ENCODE peak calls at places on chromosome 13, in nine cellular contexts. P is SJSA1, M is cardiac muscle cell, J is tibial nerve, Y is aorta, S is cardiac fibroblast, L is left ventricle myocardium inferior, Q is HL-60, W is PC-3. F is an unnamed sample.

GRCh38 chr13:50845211-50845610 is 1.7 kb upstream of the DLEU7 start:
- DNase-seq in J (no peak), P (no peak), Q (no peak), W (no peak), L (no peak), Y (no peak), S (peak; percentile 39), M (no peak), F (no peak)

GRCh38 chr13:39959497-39959896 is 304.0 kb downstream of the COG6 start:
- DNase-seq in L (no peak), M (no peak), P (no peak), Y (no peak), W (no peak), J (no peak), S (peak; percentile 43), Q (no peak), F (no peak)

GRCh38 chr13:77909827-77910226 is 8.8 kb downstream of the EDNRB start:
- DNase-seq in J (no peak), P (no peak), Q (no peak), L (no peak), M (peak; percentile 83), S (no peak), W (no peak), Y (no peak), F (no peak)

GRCh38 chr13:84609716-84610115 is 727.4 kb upstream of the SLITRK1 start:
- DNase-seq in L (no peak), M (no peak), J (no peak), P (no peak), S (no peak), Q (no peak), Y (no peak), W (peak; percentile 39), F (peak; percentile 23)

GRCh38 chr13:79973533-79973963 is 367.4 kb downstream of the SPRY2 start:
- DNase-seq in Q (no peak), W (no peak), P (peak; percentile 47), M (no peak), Y (no peak), J (no peak), S (no peak), L (peak; percentile 45), F (no peak)

GRCh38 chr13:77563110-77563509 is 27.6 kb downstream of the SCEL start:
- DNase-seq in M (peak; percentile 66), J (no peak), Q (no peak), W (peak; percentile 54), P (no peak), S (peak; percentile 25), Y (no peak), L (no peak), F (peak; percentile 58)

GRCh38 chr13:27419333-27419732 is 5.1 kb upstream of the GTF3A start:
- DNase-seq in J (no peak), Y (no peak), L (no peak), S (no peak), W (peak; percentile 45), M (no peak), Q (no peak), P (no peak), F (no peak)

GRCh38 chr13:67518785-67519184 is 288.6 kb upstream of the PCDH9 start:
- DNase-seq in L (no peak), W (no peak), J (no peak), S (no peak), M (no peak), Y (no peak), P (no peak), Q (no peak), F (no peak)

GRCh38 chr13:32895296-32895695 is 120.9 kb upstream of the KL start:
- DNase-seq in S (no peak), W (no peak), Q (peak; percentile 63), P (no peak), Y (no peak), L (no peak), M (no peak), J (no peak), F (no peak)

GRCh38 chr13:25227690-25228089 is 55.6 kb upstream of the AMER2 start:
- DNase-seq in P (no peak), M (no peak), Y (no peak), S (no peak), J (no peak), W (no peak), Q (no peak), L (no peak), F (no peak)

GRCh38 chr13:20415694-20416107 is 110.0 kb downstream of the CRYL1 start:
- DNase-seq in Q (no peak), W (no peak), M (no peak), Y (no peak), L (no peak), P (no peak), S (no peak), J (no peak), F (no peak)

GRCh38 chr13:30021611-30022010 is 171.2 kb upstream of the UBL3 start:
- DNase-seq in Y (no peak), S (no peak), W (no peak), J (no peak), P (no peak), M (no peak), Q (no peak), L (no peak), F (no peak)

GRCh38 chr13:49877629-49878218 is 58.4 kb downstream of the SPRYD7 start:
- DNase-seq in Q (no peak), J (no peak), S (no peak), P (peak; percentile 14), M (peak; percentile 19), L (no peak), Y (no peak), W (peak; percentile 22), F (no peak)

GRCh38 chr13:43089912-43090498 is 66.6 kb downstream of the DNAJC15 start:
- DNase-seq in P (no peak), J (no peak), Q (no peak), M (no peak), Y (no peak), S (no peak), L (no peak), W (no peak), F (no peak)

GRCh38 chr13:74132152-74132767 is 1.9 kb downstream of the KLF12 start:
- DNase-seq in M (no peak), P (peak; percentile 27), L (no peak), J (no peak), Q (no peak), W (peak; percentile 48), Y (no peak), S (peak; percentile 49), F (peak; percentile 46)

GRCh38 chr13:111637365-111637764 is 316.9 kb downstream of the TEX29 start:
- DNase-seq in W (no peak), J (no peak), Y (no peak), S (no peak), Q (no peak), M (no peak), L (no peak), P (no peak), F (no peak)

GRCh38 chr13:111634410-111634809 is 314.0 kb downstream of the TEX29 start:
- DNase-seq in J (no peak), S (no peak), L (no peak), Y (no peak), M (no peak), W (no peak), Q (no peak), P (no peak), F (no peak)

GRCh38 chr13:111636271-111636670 is 315.8 kb downstream of the TEX29 start:
- DNase-seq in Q (no peak), P (no peak), L (no peak), J (no peak), W (no peak), Y (no peak), S (no peak), M (no peak), F (no peak)

GRCh38 chr13:111638233-111638632 is 317.8 kb downstream of the TEX29 start:
- DNase-seq in M (no peak), L (no peak), Q (no peak), Y (no peak), P (no peak), S (no peak), J (no peak), W (no peak), F (no peak)

GRCh38 chr13:111636804-111637203 is 316.4 kb downstream of the TEX29 start:
- DNase-seq in S (no peak), P (no peak), Q (no peak), Y (no peak), L (no peak), J (no peak), M (no peak), W (no peak), F (no peak)
- H3K4me3 ChIP-seq in S (no peak overlapping the region), P (no peak overlapping the region), Q (no peak overlapping the region), Y (no peak overlapping the region), L (no peak overlapping the region), J (no peak overlapping the region), M (no peak overlapping the region), W (no peak overlapping the region), F (no peak overlapping the region)

GRCh38 chr13:68976287-68976686 is 1131.3 kb upstream of the ATXN8OS start:
- DNase-seq in S (no peak), J (no peak), L (no peak), W (no peak), P (no peak), Q (no peak), Y (no peak), M (no peak), F (no peak)

GRCh38 chr13:68970532-68970931 is 1137.1 kb upstream of the ATXN8OS start:
- DNase-seq in Q (no peak), J (no peak), S (no peak), P (no peak), M (no peak), Y (no peak), W (no peak), L (no peak), F (no peak)
- H3K4me3 ChIP-seq in Q (no peak overlapping the region), J (no peak overlapping the region), S (no peak overlapping the region), P (no peak overlapping the region), M (no peak overlapping the region), Y (no peak overlapping the region), W (no peak overlapping the region), L (no peak overlapping the region), F (no peak overlapping the region)

DNA sequence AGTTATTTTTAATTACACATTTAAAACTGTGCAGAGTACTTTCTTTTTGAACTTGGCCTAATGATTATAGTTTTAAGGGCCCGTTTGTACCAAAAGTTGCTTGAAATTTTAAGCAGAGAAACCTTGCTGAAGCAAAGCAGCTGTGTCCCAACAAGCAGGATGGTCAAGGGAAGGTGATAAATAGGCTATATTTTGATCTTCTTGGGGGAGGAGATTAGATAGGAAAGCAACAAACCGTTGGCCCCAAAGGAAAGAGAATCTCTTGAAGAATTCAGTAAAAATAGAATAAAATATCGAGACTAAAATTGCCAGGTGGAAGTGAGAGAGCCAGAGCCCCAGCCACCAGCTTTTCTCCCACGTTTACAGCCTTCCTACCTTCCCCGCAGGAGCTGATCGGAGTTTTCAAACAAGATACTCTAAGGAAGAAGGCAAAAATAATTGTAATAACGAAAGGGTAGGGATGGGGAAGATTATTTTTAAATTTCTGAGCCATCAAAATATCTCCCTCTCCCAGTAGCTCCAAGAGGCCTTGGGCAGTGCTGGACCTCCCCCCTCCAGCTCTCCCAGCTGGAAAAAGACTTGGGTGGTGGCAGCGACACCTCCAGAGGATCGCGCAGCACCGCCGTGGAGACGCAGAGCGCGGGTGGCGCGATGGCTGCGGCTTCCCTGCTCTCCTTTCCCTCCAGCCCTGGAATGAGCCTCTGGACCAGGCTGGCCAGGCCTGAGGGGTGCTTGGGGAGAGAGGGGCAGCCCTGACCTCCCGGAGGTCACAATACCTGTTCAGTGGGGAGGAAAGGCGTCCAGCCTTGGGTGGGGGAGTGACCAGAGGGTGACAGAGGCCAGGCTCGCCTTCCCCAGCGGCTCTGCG is 5.8 kb downstream of the ZIC2 start:
- DNase-seq in S (no peak), J (no peak), W (no peak), Y (no peak), L (no peak), M (peak; percentile 27), Q (no peak), P (no peak), F (no peak)
- H3K4me3 ChIP-seq in S (no peak overlapping the region), J (no peak overlapping the region), W (no peak overlapping the region), Y (no peak overlapping the region), L (no peak overlapping the region), M (no peak overlapping the region), Q (no peak overlapping the region), P (no peak overlapping the region), F (no peak overlapping the region)

GRCh38 chr13:34943675-34944634 is 1.9 kb downstream of the NBEA start:
- DNase-seq in Y (no peak), W (peak; percentile 30), M (no peak), P (no peak), J (no peak), L (no peak), Q (no peak), S (no peak), F (no peak)
- H3K4me3 ChIP-seq in Y (no peak overlapping the region), W (peak overlapping the region; percentile 92), M (peak overlapping the region; percentile 76), P (no peak overlapping the region), J (peak overlapping the region; percentile 69), L (peak overlapping the region; percentile 94), Q (no peak overlapping the region), S (peak overlapping the region; percentile 67), F (peak overlapping the region; percentile 71)